ENCODE peak calls at places on chromosome 4, in eight cellular contexts. D is effector memory CD4-positive, alpha-beta T cell; U is stomach; I is mammary epithelial cell; M is CD4-positive, alpha-beta memory T cell; A is cardiac muscle cell; Z is psoas muscle; O is IMR-90. Q is an unnamed sample. For H3K4me1, the result is how much of the 10 kb centered on the place peaks cover.

GRCh38 chr4:98673282-98673644 is 14.9 kb upstream of the TSPAN5 start:
- DNase-seq in M (no peak), A (no peak), I (no peak), O (no peak), D (no peak), Z (no peak), U (no peak), Q (no peak)

GRCh38 chr4:172390341-172390740 is 577.1 kb downstream of the GALNTL6 start:
- DNase-seq in Z (no peak), M (no peak), D (no peak), A (no peak), I (peak), O (no peak), U (no peak), Q (no peak)

GRCh38 chr4:35800669-35801068 is 443.6 kb downstream of the ARAP2 start:
- DNase-seq in O (no peak), A (no peak), I (no peak), U (no peak), D (no peak), Z (no peak), M (no peak), Q (no peak)

GRCh38 chr4:95215991-95216605 is 332.7 kb downstream of the UNC5C start:
- DNase-seq in Z (no peak), M (no peak), O (no peak), I (no peak), U (no peak), D (no peak), A (no peak), Q (no peak)

GRCh38 chr4:181890031-181890430 is 353.2 kb upstream of the TENM3 start:
- DNase-seq in A (no peak), M (no peak), U (no peak), O (no peak), Z (no peak), D (no peak), I (no peak), Q (no peak)

GRCh38 chr4:145939856-145940255 is 1.2 kb upstream of the ZNF827 start:
- DNase-seq in Z (no peak), U (no peak), O (peak), I (peak), A (no peak), D (no peak), M (no peak), Q (peak)

GRCh38 chr4:84681488-84682274 is 98.8 kb downstream of the CDS1 start:
- DNase-seq in Z (no peak), M (no peak), A (peak), U (no peak), O (peak), I (peak), D (no peak), Q (no peak)

GRCh38 chr4:83113429-83113786 is 1.1 kb downstream of the PLAC8 start:
- DNase-seq in D (no peak), M (no peak), Z (no peak), I (peak), A (no peak), U (no peak), O (no peak), Q (no peak)

GRCh38 chr4:186241616-186242015 is 14.3 kb downstream of the KLKB1 start:
- DNase-seq in M (no peak), A (no peak), U (no peak), Z (no peak), D (no peak), O (no peak), I (no peak), Q (no peak)

GRCh38 chr4:185380320-185380719 is 15.4 kb downstream of the LRP2BP start:
- DNase-seq in I (no peak), O (no peak), A (no peak), U (no peak), M (no peak), D (no peak), Z (no peak), Q (no peak)

GRCh38 chr4:155391932-155392331 is 15.2 kb upstream of the MAP9 start:
- DNase-seq in D (no peak), A (no peak), M (no peak), Z (no peak), O (no peak), I (no peak), U (no peak), Q (no peak)

GRCh38 chr4:138910201-138910913 is 105.2 kb upstream of the NOCT start:
- DNase-seq in O (peak), Z (no peak), I (peak), M (no peak), U (peak), A (no peak), D (no peak), Q (no peak)

GRCh38 chr4:4334798-4335520 is 44.9 kb downstream of the ZBTB49 start:
- DNase-seq in U (peak), O (peak), D (peak), I (peak), M (peak), Z (peak), A (peak), Q (peak)

GRCh38 chr4:153645183-153645582 is 38.9 kb upstream of the TLR2 start:
- DNase-seq in Z (no peak), I (no peak), M (no peak), O (no peak), U (no peak), D (no peak), A (no peak), Q (no peak)

GRCh38 chr4:70397580-70397979 is at the start of gene OPRPN:
- DNase-seq in A (no peak), O (no peak), I (no peak), Z (no peak), U (no peak), D (no peak), M (no peak), Q (no peak)

GRCh38 chr4:187321741-187322140 is 598.1 kb upstream of the FAT1 start:
- DNase-seq in A (no peak), U (no peak), O (no peak), Z (no peak), I (no peak), D (no peak), M (no peak), Q (no peak)

DNA sequence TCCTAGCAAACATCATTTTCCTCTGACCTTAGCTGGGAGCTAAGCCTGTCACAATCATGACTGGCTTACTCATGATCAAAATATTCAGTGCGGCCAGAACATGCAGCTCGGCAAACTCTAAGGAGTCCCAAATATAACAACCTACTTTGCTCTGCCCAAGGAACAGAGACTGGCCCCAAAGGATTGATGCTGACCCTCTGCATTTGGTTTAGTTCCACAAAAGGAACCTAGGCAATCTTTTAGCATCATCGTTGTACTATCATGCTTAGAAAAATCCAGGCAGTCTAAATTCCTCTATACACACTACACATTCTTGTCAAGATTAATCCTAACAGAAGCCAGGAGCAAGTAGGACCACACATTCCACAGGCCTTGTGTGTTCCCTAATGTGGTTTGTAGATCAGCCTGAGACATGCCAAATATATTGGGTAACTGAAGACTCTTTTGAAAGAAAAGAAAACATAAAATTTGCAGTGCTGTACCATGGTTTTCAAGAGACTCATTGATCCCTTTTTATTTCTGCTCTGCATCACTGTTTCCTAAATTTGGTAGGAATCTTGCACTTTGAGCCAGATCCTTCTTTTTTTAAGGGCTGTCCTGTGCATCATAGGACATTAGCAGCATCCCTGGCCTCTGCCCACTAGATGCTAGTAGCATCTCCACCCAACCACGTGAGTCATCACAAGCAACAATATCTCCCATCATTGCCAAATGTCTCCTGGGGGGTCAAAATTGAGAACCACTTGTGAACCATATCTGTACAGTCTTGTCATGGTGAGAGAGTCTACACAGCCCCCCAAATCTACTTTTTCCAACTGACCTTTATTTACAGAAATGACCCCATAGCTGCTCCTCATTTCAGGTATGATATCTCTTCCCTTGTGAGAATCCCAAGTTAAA is 17.6 kb upstream of the CC2D2A start:
- DNase-seq in A (no peak), Z (peak), I (peak), D (no peak), O (peak), U (no peak), M (no peak), Q (peak)
- H3K4me3 ChIP-seq in A (no peak), Z (no peak), I (no peak), D (no peak), O (no peak), U (no peak), M (no peak), Q (no peak)

GRCh38 chr4:44553143-44553542 is 98.3 kb downstream of the YIPF7 start:
- DNase-seq in U (no peak), O (no peak), Z (no peak), A (no peak), M (no peak), I (no peak), D (no peak), Q (no peak)

GRCh38 chr4:44563496-44563895 is 87.9 kb downstream of the YIPF7 start:
- DNase-seq in I (peak), D (no peak), U (no peak), O (no peak), M (no peak), A (no peak), Z (no peak), Q (no peak)

DNA sequence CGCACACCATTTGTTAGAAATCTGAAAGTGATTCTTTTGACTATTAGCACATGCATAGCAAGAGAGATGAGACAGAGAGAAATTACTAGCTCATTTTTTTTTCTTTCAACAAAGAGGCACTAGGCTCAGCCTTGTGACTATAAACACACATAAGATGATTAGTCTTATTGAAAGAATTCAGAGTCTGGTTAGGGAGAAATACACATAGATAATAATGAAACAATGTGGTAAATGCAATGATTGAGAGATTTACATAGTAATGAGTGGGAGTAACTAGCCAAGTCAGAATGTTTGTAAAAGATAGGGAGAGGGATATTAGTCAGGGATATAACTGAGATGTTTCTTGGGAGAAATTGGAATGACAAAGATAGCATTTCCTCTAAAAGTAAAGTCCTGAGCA is 93.2 kb downstream of the YIPF7 start:
- DNase-seq in A (no peak), M (no peak), I (peak), O (no peak), Z (no peak), U (no peak), D (no peak), Q (no peak)
- H3K4me1 ChIP-seq in A (under half), M (under half), I (under half), O (under half), Z (under half), U (under half), D (under half), Q (under half)

GRCh38 chr4:113290666-113291065 is 241.2 kb downstream of the ANK2 start:
- DNase-seq in M (no peak), D (no peak), O (no peak), A (no peak), Z (no peak), U (no peak), I (no peak), Q (no peak)

GRCh38 chr4:113293043-113293560 is 243.6 kb downstream of the ANK2 start:
- DNase-seq in U (no peak), O (peak), Z (peak), M (no peak), D (no peak), A (no peak), I (no peak), Q (no peak)

GRCh38 chr4:113292371-113293042 is 243.1 kb downstream of the ANK2 start:
- DNase-seq in I (no peak), A (peak), U (no peak), Z (peak), D (no peak), M (no peak), O (peak), Q (no peak)

GRCh38 chr4:113294910-113295309 is 245.5 kb downstream of the ANK2 start:
- DNase-seq in D (no peak), U (no peak), M (no peak), Z (no peak), I (no peak), A (no peak), O (no peak), Q (no peak)

DNA sequence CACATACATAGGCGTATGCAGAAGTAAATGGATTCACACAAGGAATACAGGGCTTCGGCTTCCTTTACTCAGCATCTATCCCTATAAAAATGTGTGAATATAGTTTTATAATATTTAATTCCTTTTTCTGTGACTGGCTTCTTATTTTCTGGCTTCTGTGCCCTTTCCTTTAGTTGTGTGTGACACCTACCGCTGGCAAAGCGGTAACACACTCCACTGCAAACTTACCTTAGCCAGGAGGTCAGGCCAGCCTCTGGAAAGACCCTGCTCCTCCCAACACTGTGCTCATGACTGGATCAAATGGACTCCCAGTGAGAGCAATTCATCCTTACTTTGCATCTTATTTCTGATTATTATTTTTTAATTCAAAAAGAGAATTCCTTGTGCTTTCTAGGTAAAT is 244.2 kb downstream of the ANK2 start:
- DNase-seq in A (no peak), I (no peak), O (no peak), M (no peak), Z (no peak), U (no peak), D (no peak), Q (no peak)
- H3K4me3 ChIP-seq in A (no peak), I (no peak), O (no peak), M (no peak), Z (peak), U (peak), D (no peak), Q (no peak)

DNA sequence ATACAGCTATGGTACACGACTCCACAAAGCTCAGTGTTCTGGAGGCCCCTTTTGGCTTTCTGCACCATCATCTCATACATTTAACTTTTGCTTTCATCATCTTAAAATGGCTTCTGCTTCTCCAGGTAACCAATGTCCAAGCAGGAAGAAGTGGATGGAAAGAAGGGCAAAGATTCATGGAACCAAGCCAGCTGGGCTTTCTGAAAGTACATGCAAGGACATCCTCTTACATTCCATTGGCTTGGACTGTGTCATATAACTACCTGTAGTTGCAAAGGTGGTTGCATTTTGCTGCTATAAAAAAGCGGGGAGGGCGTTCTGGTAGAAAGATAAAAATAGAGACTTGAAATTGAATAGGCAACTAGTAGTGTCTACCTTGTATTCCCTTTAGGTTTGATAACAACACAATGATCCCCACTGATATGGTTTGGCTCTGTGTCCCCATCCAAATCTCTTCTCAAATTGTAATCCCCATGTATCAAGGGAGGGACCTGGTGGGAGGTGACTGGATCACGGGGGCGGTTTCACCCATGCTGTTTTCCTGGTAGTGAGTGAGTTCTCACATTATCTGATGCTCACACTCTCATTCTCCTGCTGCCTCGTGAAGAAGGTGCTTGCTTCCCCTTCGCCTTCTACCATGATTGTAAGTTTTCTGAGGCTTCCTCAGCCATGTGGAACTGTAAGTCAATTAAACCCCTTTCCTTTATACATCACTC is 6.7 kb upstream of the FHIP1A start:
- DNase-seq in Z (no peak), M (no peak), A (no peak), D (no peak), U (no peak), O (no peak), I (no peak), Q (no peak)
- H3K4me1 ChIP-seq in Z (under half), M (under half), A (under half), D (under half), U (under half), O (under half), I (under half), Q (under half)

GRCh38 chr4:168835880-168836454 is 174.1 kb downstream of the CBR4 start:
- DNase-seq in O (no peak), Z (no peak), D (no peak), A (no peak), U (no peak), M (no peak), I (no peak), Q (no peak)
- H3K4me3 ChIP-seq in O (no peak), Z (no peak), D (no peak), A (no peak), U (peak), M (no peak), I (no peak), Q (no peak)

DNA sequence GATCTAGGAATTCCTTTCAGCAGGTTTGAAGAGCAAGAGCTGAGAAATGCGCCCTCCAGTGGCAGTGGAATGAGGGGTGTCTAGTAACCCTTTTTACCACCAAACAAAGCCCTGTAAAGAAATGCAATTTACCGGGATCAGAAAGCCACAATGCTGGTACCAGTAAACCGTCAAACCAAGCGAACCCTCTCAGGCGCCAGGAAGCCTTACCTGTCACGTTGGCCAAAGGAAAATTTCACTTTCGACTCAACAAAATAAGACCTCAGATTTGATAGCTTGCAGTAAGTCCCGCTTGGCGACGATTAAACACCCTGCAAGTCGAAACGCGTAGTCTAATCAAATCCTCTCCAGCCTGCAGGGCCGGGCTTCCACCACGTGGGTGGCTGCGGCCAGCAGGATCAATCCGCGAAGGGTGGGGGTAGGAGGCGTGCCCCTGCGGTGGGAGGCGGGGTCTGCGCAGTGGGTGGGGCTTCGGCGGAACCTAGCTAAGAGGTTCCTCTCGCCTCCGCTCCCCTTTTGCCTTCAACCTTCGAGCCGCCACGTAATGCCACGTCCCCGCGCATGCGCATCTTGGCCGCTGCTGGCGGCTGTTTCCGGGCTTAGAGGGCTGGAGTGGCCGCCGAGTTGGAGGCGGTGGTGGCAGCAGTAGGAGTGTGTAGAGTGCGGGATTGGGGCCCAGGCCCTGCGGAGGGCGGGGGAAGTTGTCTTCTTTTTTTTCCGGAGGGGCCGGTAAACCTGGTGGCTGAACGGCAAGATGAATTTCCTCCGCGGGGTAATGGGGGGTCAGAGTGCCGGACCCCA is at the start of gene USO1:
- DNase-seq in U (peak), M (peak), Z (peak), O (peak), D (peak), A (peak), I (peak), Q (peak)
- H3K4me1 ChIP-seq in U (half or more), M (half or more), Z (under half), O (under half), D (under half), A (under half), I (under half), Q (under half)

GRCh38 chr4:15327311-15328298 is 100.2 kb upstream of the C1QTNF7 start:
- DNase-seq in Z (no peak), A (no peak), I (no peak), D (no peak), U (no peak), O (peak), M (no peak), Q (peak)
- H3K4me3 ChIP-seq in Z (no peak), A (no peak), I (no peak), D (no peak), U (no peak), O (no peak), M (no peak), Q (no peak)

GRCh38 chr4:8203817-8204216 is 4.7 kb downstream of the SH3TC1 start:
- DNase-seq in I (no peak), D (no peak), A (no peak), Z (no peak), U (no peak), O (no peak), M (no peak), Q (no peak)
- H3K4me1 ChIP-seq in I (half or more), D (under half), A (under half), Z (under half), U (half or more), O (under half), M (under half), Q (under half)

Q was measured in SJSA1.